ENCODE peak calls at places on chromosomes 4 and X, in five cellular contexts. Z is IMR-90, A is mesenchymal stem cell, N is H1, Y is neuronal stem cell. T is an unnamed sample.

GRCh38 chrX:2566044-2566443 is 65.3 kb upstream of the DHRSX start:
- DNase-seq in N (no peak), A (no peak), Z (no peak), Y (no peak), T (no peak)

GRCh38 chr4:121686265-121686664 is 10.5 kb downstream of the ANXA5 start:
- DNase-seq in A (no peak), Z (no peak), Y (no peak), N (no peak), T (no peak)

GRCh38 chr4:15659768-15660394 is 4.7 kb upstream of the FBXL5 start:
- DNase-seq in N (no peak), A (peak), Y (no peak), Z (peak), T (peak)

GRCh38 chr4:184481544-184481943 is 7.2 kb upstream of the IRF2 start:
- DNase-seq in A (no peak), Y (no peak), Z (no peak), N (no peak), T (no peak)

GRCh38 chr4:173490817-173491518 is 39.1 kb downstream of the HAND2 start:
- DNase-seq in Y (no peak), N (no peak), Z (peak), A (peak), T (peak)

GRCh38 chr4:677431-678293 is 3.3 kb downstream of the MYL5 start:
- DNase-seq in A (no peak), N (no peak), Y (no peak), Z (no peak), T (peak)

GRCh38 chr4:165378763-165379631 is at the start of gene CPE:
- DNase-seq in Z (peak), Y (peak), A (peak), N (no peak), T (peak)

GRCh38 chrX:65644621-65645287 is 22.7 kb upstream of the MSN start:
- DNase-seq in Y (no peak), Z (peak), N (no peak), A (peak), T (peak)

GRCh38 chr4:1541449-1542225 is 135.4 kb upstream of the NKX1-1 start:
- DNase-seq in Y (no peak), A (no peak), N (no peak), Z (no peak), T (no peak)

GRCh38 chr4:74038161-74039064 is at the start of gene CXCL3:
- DNase-seq in N (no peak), Z (peak), A (peak), Y (peak), T (peak)

GRCh38 chr4:89746377-89746776 is 90.6 kb downstream of the SNCA start:
- DNase-seq in Z (no peak), A (no peak), N (no peak), Y (no peak), T (no peak)

GRCh38 chr4:163548481-163549243 is 54.2 kb downstream of the TMA16 start:
- DNase-seq in N (no peak), Y (peak), Z (peak), A (peak), T (peak)

GRCh38 chrX:71992711-71993110 is 82.1 kb downstream of the NHSL2 start:
- DNase-seq in Z (no peak), N (no peak), Y (no peak), A (no peak), T (no peak)

GRCh38 chrX:69268637-69269036 is 103.4 kb upstream of the PJA1 start:
- DNase-seq in A (no peak), N (no peak), Z (no peak), Y (no peak), T (no peak)

GRCh38 chrX:6129751-6130150 is 98.9 kb downstream of the NLGN4X start:
- DNase-seq in Y (no peak), Z (no peak), A (no peak), N (no peak), T (no peak)

GRCh38 chr4:3305610-3306371 is 13.0 kb downstream of the RGS12 start:
- DNase-seq in Z (peak), N (no peak), Y (no peak), A (peak), T (no peak)

GRCh38 chr4:145012841-145013240 is 85.2 kb downstream of the ANAPC10 start:
- DNase-seq in Z (peak), A (peak), N (no peak), Y (no peak), T (peak)

GRCh38 chrX:10756365-10756915 is 136.1 kb upstream of the MID1 start:
- DNase-seq in N (no peak), A (peak), Z (peak), Y (no peak), T (peak)

GRCh38 chr4:5802565-5802964 is 90.3 kb downstream of the CRMP1 start:
- DNase-seq in Z (no peak), Y (no peak), N (no peak), A (no peak), T (no peak)

GRCh38 chrX:33725556-33726232 is 406.4 kb downstream of the FAM47A start:
- DNase-seq in Y (peak), A (peak), N (no peak), Z (no peak), T (no peak)

GRCh38 chr4:57190651-57191481 is 80.7 kb upstream of the IGFBP7 start:
- DNase-seq in A (peak), N (peak), Z (peak), Y (peak), T (peak)

GRCh38 chr4:84952004-84952403 is 14.5 kb downstream of the WDFY3 start:
- DNase-seq in Z (peak), A (peak), N (no peak), Y (no peak), T (no peak)

GRCh38 chrX:144722307-144722706 is 525.0 kb upstream of the SPANXN1 start:
- DNase-seq in A (no peak), Y (no peak), Z (no peak), N (peak), T (no peak)

GRCh38 chr4:6591781-6592180 is 16.8 kb downstream of the MAN2B2 start:
- DNase-seq in Y (no peak), A (no peak), N (no peak), Z (no peak), T (no peak)

GRCh38 chrX:12901486-12901885 is 4.9 kb upstream of the TLR8 start:
- DNase-seq in A (peak), N (no peak), Z (peak), Y (peak), T (peak)

GRCh38 chr4:87089368-87089767 is 131.1 kb downstream of the KLHL8 start:
- DNase-seq in N (no peak), A (no peak), Y (no peak), Z (no peak), T (peak)
- H2BK5ac ChIP-seq in N (no peak), A (no peak), Y (no peak), Z (no peak), T (no peak)

DNA sequence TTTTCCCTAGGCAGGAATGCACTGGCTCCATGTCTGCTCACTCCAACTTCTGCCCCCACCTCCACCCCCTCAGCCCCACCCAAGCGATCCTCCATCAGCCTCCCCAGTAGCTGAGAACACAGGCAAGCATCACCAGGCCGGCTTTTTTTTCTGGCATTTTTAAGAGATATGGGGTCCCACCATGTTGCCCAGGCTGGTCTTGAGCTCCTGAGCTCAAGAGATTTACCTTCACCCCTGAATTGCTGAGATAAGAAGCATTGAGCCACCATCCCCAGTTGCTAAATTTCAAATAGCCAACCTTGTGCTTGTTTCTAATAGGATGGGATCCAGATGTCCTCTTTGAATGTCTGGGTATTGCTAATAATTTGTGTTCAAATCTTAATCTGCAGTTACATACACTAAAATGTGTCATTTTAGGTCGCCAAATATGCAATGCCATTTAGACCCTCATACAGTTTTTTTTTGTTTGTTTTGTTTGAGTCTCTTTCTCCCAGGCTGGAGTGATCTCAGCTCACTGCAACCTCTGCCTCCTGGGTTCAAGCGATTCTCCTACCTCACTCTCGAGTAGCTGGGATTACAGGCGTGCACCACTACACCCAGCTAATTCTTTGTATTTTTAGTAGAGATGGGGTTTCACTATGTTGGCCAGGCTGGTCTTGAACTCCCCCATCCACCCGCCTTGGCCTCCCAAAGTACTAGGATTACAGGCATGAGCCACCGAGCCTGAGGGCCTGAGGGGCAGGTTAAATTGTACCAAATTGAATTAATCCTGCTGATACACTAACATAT is 8.8 kb downstream of the LARP7 start:
- DNase-seq in Y (no peak), Z (no peak), N (peak), A (no peak), T (no peak)
- H3K4me3 ChIP-seq in Y (no peak), Z (no peak), N (peak), A (no peak), T (no peak)

GRCh38 chr4:153789741-153790651 is 1.1 kb upstream of the SFRP2 start:
- DNase-seq in Y (peak), Z (no peak), A (peak), N (peak), T (no peak)
- H4K91ac ChIP-seq in Y (no peak), Z (no peak), A (no peak), N (peak), T (peak)

GRCh38 chr4:75726577-75726976 is 2.2 kb downstream of the USO1 start:
- DNase-seq in A (peak), N (no peak), Y (no peak), Z (peak), T (no peak)

GRCh38 chr4:75723802-75724065 is 643 bp upstream of the USO1 start:
- DNase-seq in N (no peak), Y (no peak), Z (no peak), A (no peak), T (no peak)

GRCh38 chr4:75723117-75723801 is 1.1 kb upstream of the USO1 start:
- DNase-seq in Y (no peak), Z (peak), N (no peak), A (peak), T (peak)

GRCh38 chr4:75724066-75724866 is at the start of gene USO1:
- DNase-seq in Y (peak), A (peak), Z (peak), N (peak), T (peak)

DNA sequence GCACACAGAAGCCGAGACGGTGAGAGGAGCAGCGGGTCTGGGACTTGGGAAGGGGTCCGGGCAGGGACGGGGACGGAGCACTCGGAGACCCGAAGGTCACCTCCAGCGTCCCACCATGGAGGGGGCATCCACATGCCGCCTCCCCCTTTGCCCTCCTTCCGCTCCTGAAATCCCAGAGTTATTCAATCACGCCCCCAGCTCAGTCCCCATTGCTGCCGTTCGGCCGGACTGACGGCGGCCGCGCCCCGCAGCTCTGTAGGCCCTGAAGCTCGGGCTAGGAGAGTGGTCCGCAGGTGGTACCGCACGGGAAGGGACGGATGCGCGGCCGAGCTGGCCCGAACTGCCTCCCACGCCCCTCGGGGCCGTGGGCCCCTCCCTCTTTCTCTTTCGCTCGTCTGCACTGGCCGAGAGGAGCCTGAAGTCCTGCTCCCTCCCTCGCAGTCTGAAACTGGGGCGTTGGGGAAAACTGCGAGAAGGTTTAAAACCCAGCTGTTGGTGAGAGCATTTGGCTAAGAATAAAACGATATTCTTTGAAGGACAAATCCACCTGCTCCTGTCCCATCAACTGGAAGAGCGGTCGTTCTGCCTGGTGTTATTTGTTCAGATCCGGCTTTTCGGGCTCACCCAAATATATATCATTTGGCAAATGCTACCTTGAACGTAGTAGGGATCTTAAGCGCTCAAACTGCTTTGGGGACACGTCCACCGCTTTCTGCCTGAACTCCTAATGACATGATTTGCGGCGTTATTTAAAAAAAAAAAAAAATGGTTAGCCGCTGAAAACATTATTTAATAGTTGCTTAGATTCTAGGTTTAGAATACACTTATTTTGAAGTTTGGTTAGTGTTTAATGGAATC is 719 bp downstream of the USO1 start:
- DNase-seq in A (peak), Z (peak), N (no peak), Y (peak), T (peak)
- H2BK5ac ChIP-seq in A (peak), Z (peak), N (peak), Y (peak), T (peak)

DNA sequence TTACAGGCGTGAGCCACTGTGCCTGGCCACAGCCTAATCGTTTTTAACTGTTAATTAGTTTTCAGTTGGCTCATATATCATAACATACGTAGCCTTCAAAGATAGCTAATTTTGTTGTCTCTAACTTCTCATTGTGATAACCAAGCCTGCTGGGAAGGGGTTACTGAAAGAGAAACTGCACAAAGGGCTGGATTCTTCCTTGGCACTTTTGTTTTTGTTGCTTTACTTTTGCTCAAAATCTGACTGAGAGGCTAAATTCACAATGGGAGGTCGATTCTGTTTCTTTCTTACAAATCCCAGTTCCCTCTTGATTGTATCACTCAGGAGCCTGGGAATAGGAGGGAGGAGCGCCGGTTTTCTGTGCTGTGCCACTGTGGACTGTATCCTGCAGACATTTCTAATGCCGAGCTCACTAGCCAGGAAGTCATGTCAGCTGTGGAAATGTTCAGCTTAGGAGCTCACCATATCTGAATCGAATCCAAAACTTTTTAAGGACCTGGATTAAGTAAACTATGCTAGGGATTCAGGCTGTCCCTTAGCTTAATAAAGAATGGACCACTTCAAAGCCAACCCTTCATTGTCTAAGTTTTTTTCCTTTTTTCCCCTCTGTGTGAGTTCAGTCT is 120.5 kb upstream of the FAT1 start:
- DNase-seq in Z (peak), A (peak), N (no peak), Y (peak), T (no peak)
- H3K4me3 ChIP-seq in Z (peak), A (peak), N (no peak), Y (no peak), T (no peak)

T was measured in trophoblast cell.